ENCODE peak calls at places on chromosomes 1 and 21, in seven cellular contexts. One of them, this sample, is unnamed.
A peak's percentile ranks its signal among the peaks of the same experiment; 100 is the strongest.

GRCh38 chr1:203743101-203743501 is 21.9 kb upstream of the LAX1 start:
- DNase-seq in tibial nerve: no peak
- DNase-seq in astrocyte: no peak
- DNase-seq in A549: no peak
- DNase-seq in adrenal gland: no peak
- DNase-seq in HCT116: no peak
- DNase-seq in heart left ventricle: no peak
- DNase-seq in this sample: no peak

GRCh38 chr1:236875975-236876374 is 80.9 kb downstream of the MTR start:
- DNase-seq in tibial nerve: no peak
- DNase-seq in astrocyte: peak; percentile 1
- DNase-seq in A549: no peak
- DNase-seq in adrenal gland: no peak
- DNase-seq in HCT116: no peak
- DNase-seq in heart left ventricle: no peak
- DNase-seq in this sample: no peak

GRCh38 chr1:32965251-32965643 is 638 bp upstream of the RNF19B start:
- DNase-seq in tibial nerve: no peak
- DNase-seq in astrocyte: no peak
- DNase-seq in A549: no peak
- DNase-seq in adrenal gland: no peak
- DNase-seq in HCT116: no peak
- DNase-seq in heart left ventricle: no peak
- DNase-seq in this sample: no peak

GRCh38 chr1:36151845-36152203 is 2.5 kb upstream of the TRAPPC3 start:
- DNase-seq in tibial nerve: no peak
- DNase-seq in astrocyte: no peak
- DNase-seq in A549: no peak
- DNase-seq in adrenal gland: no peak
- DNase-seq in HCT116: no peak
- DNase-seq in heart left ventricle: peak; percentile 57
- DNase-seq in this sample: no peak

GRCh38 chr1:205936846-205937707 is 6.2 kb downstream of the SLC26A9 start:
- DNase-seq in tibial nerve: no peak
- DNase-seq in astrocyte: peak; percentile 82
- DNase-seq in A549: peak; percentile 50
- DNase-seq in adrenal gland: no peak
- DNase-seq in HCT116: no peak
- DNase-seq in heart left ventricle: no peak
- DNase-seq in this sample: no peak

GRCh38 chr1:2962061-2962460 is 59.2 kb upstream of the ACTRT2 start:
- DNase-seq in tibial nerve: no peak
- DNase-seq in astrocyte: no peak
- DNase-seq in A549: no peak
- DNase-seq in adrenal gland: no peak
- DNase-seq in HCT116: no peak
- DNase-seq in heart left ventricle: no peak
- DNase-seq in this sample: no peak

GRCh38 chr1:202162049-202162417 is 1.6 kb upstream of the PTPN7 start:
- DNase-seq in tibial nerve: no peak
- DNase-seq in astrocyte: no peak
- DNase-seq in A549: no peak
- DNase-seq in adrenal gland: no peak
- DNase-seq in HCT116: no peak
- DNase-seq in heart left ventricle: no peak
- DNase-seq in this sample: no peak

GRCh38 chr1:66532798-66533783 is 862 bp upstream of the SGIP1 start:
- DNase-seq in tibial nerve: no peak
- DNase-seq in astrocyte: peak; percentile 86
- DNase-seq in A549: no peak
- DNase-seq in adrenal gland: no peak
- DNase-seq in HCT116: no peak
- DNase-seq in heart left ventricle: peak; percentile 54
- DNase-seq in this sample: no peak

GRCh38 chr1:204074274-204075115 is 1.6 kb downstream of the SOX13 start:
- DNase-seq in tibial nerve: no peak
- DNase-seq in astrocyte: peak; percentile 55
- DNase-seq in A549: peak; percentile 58
- DNase-seq in adrenal gland: peak; percentile 80
- DNase-seq in HCT116: no peak
- DNase-seq in heart left ventricle: peak; percentile 80
- DNase-seq in this sample: peak; percentile 54

GRCh38 chr1:171434717-171435346 is 50.5 kb upstream of the PRRC2C start:
- DNase-seq in tibial nerve: no peak
- DNase-seq in astrocyte: peak; percentile 91
- DNase-seq in A549: peak; percentile 10
- DNase-seq in adrenal gland: no peak
- DNase-seq in HCT116: no peak
- DNase-seq in heart left ventricle: no peak
- DNase-seq in this sample: peak; percentile 91

GRCh38 chr1:172345077-172345476 is 75.4 kb upstream of the C1orf105 start:
- DNase-seq in tibial nerve: no peak
- DNase-seq in astrocyte: no peak
- DNase-seq in A549: no peak
- DNase-seq in adrenal gland: no peak
- DNase-seq in HCT116: no peak
- DNase-seq in heart left ventricle: no peak
- DNase-seq in this sample: no peak

GRCh38 chr21:32325706-32326105 is 27.1 kb downstream of the MRAP start:
- DNase-seq in tibial nerve: no peak
- DNase-seq in astrocyte: no peak
- DNase-seq in A549: no peak
- DNase-seq in adrenal gland: no peak
- DNase-seq in HCT116: no peak
- DNase-seq in heart left ventricle: no peak
- DNase-seq in this sample: no peak

GRCh38 chr1:154352581-154353459 is 27.5 kb downstream of the ATP8B2 start:
- DNase-seq in tibial nerve: no peak
- DNase-seq in astrocyte: peak; percentile 39
- DNase-seq in A549: no peak
- DNase-seq in adrenal gland: peak; percentile 60
- DNase-seq in HCT116: no peak
- DNase-seq in heart left ventricle: peak; percentile 34
- DNase-seq in this sample: no peak

GRCh38 chr1:154420172-154420571 is 15.0 kb downstream of the IL6R start:
- DNase-seq in tibial nerve: peak; percentile 88
- DNase-seq in astrocyte: peak; percentile 80
- DNase-seq in A549: peak; percentile 80
- DNase-seq in adrenal gland: peak; percentile 97
- DNase-seq in HCT116: no peak
- DNase-seq in heart left ventricle: peak; percentile 84
- DNase-seq in this sample: peak; percentile 41

GRCh38 chr1:214808845-214809460 is 206.0 kb downstream of the CENPF start:
- DNase-seq in tibial nerve: no peak
- DNase-seq in astrocyte: peak; percentile 24
- DNase-seq in A549: no peak
- DNase-seq in adrenal gland: no peak
- DNase-seq in HCT116: peak; percentile 22
- DNase-seq in heart left ventricle: no peak
- DNase-seq in this sample: peak; percentile 9

GRCh38 chr1:204683284-204684205 is 2.0 kb downstream of the LRRN2 start:
- DNase-seq in tibial nerve: no peak
- DNase-seq in astrocyte: no peak
- DNase-seq in A549: no peak
- DNase-seq in adrenal gland: no peak
- DNase-seq in HCT116: no peak
- DNase-seq in heart left ventricle: no peak
- DNase-seq in this sample: no peak

GRCh38 chr1:245512980-245513578 is 358.3 kb downstream of the KIF26B start:
- DNase-seq in tibial nerve: no peak
- DNase-seq in astrocyte: no peak
- DNase-seq in A549: no peak
- DNase-seq in adrenal gland: no peak
- DNase-seq in HCT116: no peak
- DNase-seq in heart left ventricle: no peak
- DNase-seq in this sample: no peak

GRCh38 chr1:16386454-16387113 is 19.5 kb downstream of the SZRD1 start:
- DNase-seq in tibial nerve: no peak
- DNase-seq in astrocyte: peak; percentile 79
- DNase-seq in A549: peak; percentile 48
- DNase-seq in adrenal gland: peak; percentile 87
- DNase-seq in HCT116: no peak
- DNase-seq in heart left ventricle: no peak
- DNase-seq in this sample: peak; percentile 74

GRCh38 chr21:40047993-40048730 is 180.9 kb downstream of the PCP4 start:
- DNase-seq in tibial nerve: no peak
- DNase-seq in astrocyte: peak; percentile 18
- DNase-seq in A549: no peak
- DNase-seq in adrenal gland: peak; percentile 83
- DNase-seq in HCT116: no peak
- DNase-seq in heart left ventricle: no peak
- DNase-seq in this sample: peak; percentile 19

GRCh38 chr1:68442822-68443556 is 6.8 kb downstream of the RPE65 start:
- DNase-seq in tibial nerve: no peak
- DNase-seq in astrocyte: peak; percentile 46
- DNase-seq in A549: peak; percentile 31
- DNase-seq in adrenal gland: peak; percentile 44
- DNase-seq in HCT116: peak; percentile 43
- DNase-seq in heart left ventricle: no peak
- DNase-seq in this sample: peak; percentile 85

GRCh38 chr1:178011101-178011828 is 41.4 kb upstream of the SEC16B start:
- DNase-seq in tibial nerve: no peak
- DNase-seq in astrocyte: peak; percentile 71
- DNase-seq in A549: peak; percentile 55
- DNase-seq in adrenal gland: peak; percentile 18
- DNase-seq in HCT116: peak; percentile 55
- DNase-seq in heart left ventricle: no peak
- DNase-seq in this sample: peak; percentile 91

GRCh38 chr1:39564941-39565340 is 11.6 kb downstream of the PABPC4 start:
- DNase-seq in tibial nerve: no peak
- DNase-seq in astrocyte: no peak
- DNase-seq in A549: no peak
- DNase-seq in adrenal gland: no peak
- DNase-seq in HCT116: no peak
- DNase-seq in heart left ventricle: no peak
- DNase-seq in this sample: no peak

GRCh38 chr1:39564340-39564739 is 12.2 kb downstream of the PABPC4 start:
- DNase-seq in tibial nerve: no peak
- DNase-seq in astrocyte: no peak
- DNase-seq in A549: no peak
- DNase-seq in adrenal gland: no peak
- DNase-seq in HCT116: no peak
- DNase-seq in heart left ventricle: no peak
- DNase-seq in this sample: no peak

GRCh38 chr1:39568208-39568607 is 8.4 kb downstream of the PABPC4 start:
- DNase-seq in tibial nerve: no peak
- DNase-seq in astrocyte: no peak
- DNase-seq in A549: no peak
- DNase-seq in adrenal gland: no peak
- DNase-seq in HCT116: no peak
- DNase-seq in heart left ventricle: no peak
- DNase-seq in this sample: no peak

GRCh38 chr1:39567302-39567701 is 9.3 kb downstream of the PABPC4 start:
- DNase-seq in tibial nerve: no peak
- DNase-seq in astrocyte: no peak
- DNase-seq in A549: no peak
- DNase-seq in adrenal gland: no peak
- DNase-seq in HCT116: no peak
- DNase-seq in heart left ventricle: no peak
- DNase-seq in this sample: no peak

GRCh38 chr1:39566441-39567137 is 10.0 kb downstream of the PABPC4 start:
- DNase-seq in tibial nerve: no peak
- DNase-seq in astrocyte: no peak
- DNase-seq in A549: no peak
- DNase-seq in adrenal gland: peak; percentile 42
- DNase-seq in HCT116: no peak
- DNase-seq in heart left ventricle: no peak
- DNase-seq in this sample: no peak
- H3K4me1 ChIP-seq in tibial nerve: no peaks in the 10 kb centered on the region
- H3K4me1 ChIP-seq in astrocyte: no peaks in the 10 kb centered on the region
- H3K4me1 ChIP-seq in A549: peaks cover 7% of the 10 kb centered on the region
- H3K4me1 ChIP-seq in adrenal gland: peaks cover 12% of the 10 kb centered on the region
- H3K4me1 ChIP-seq in HCT116: no peaks in the 10 kb centered on the region
- H3K4me1 ChIP-seq in heart left ventricle: no peaks in the 10 kb centered on the region
- H3K4me1 ChIP-seq in this sample: no peaks in the 10 kb centered on the region

DNA sequence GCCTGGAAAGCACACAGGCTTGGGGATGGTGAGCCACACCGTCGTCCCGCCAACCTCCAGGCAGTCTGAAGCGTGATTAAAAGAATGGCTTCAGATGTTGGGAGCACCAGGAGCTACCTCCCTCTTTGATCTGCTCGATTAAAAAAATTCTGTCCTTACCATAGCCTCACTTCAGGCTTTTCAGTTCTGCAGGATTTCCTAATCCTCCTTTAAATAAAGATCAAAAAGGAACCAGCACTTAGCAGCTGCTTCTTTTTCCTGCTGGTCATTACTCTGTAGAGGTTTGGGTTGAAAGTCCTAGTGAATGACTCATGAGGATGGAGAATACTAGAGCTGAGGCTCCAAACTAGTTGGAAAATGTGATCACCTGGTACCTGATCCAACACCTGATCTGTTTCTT is 71.9 kb upstream of the C1orf174 start:
- DNase-seq in tibial nerve: no peak
- DNase-seq in astrocyte: no peak
- DNase-seq in A549: no peak
- DNase-seq in adrenal gland: no peak
- DNase-seq in HCT116: no peak
- DNase-seq in heart left ventricle: no peak
- DNase-seq in this sample: no peak
- H3K27ac ChIP-seq in tibial nerve: no peak overlapping the region
- H3K27ac ChIP-seq in astrocyte: no peak overlapping the region
- H3K27ac ChIP-seq in A549: no peak overlapping the region
- H3K27ac ChIP-seq in adrenal gland: no peak overlapping the region
- H3K27ac ChIP-seq in HCT116: no peak overlapping the region
- H3K27ac ChIP-seq in heart left ventricle: no peak overlapping the region
- H3K27ac ChIP-seq in this sample: no peak overlapping the region

GRCh38 chr1:15288173-15288926 is 41.3 kb downstream of the FHAD1 start:
- DNase-seq in tibial nerve: no peak
- DNase-seq in astrocyte: no peak
- DNase-seq in A549: no peak
- DNase-seq in adrenal gland: no peak
- DNase-seq in HCT116: no peak
- DNase-seq in heart left ventricle: no peak
- DNase-seq in this sample: no peak
- TF ChIP-seq CTCF in tibial nerve: no peak
- TF ChIP-seq CTCF in astrocyte: no peak
- TF ChIP-seq CTCF in A549: no peak
- TF ChIP-seq CTCF in adrenal gland: no peak
- TF ChIP-seq CTCF in HCT116: no peak
- TF ChIP-seq CTCF in heart left ventricle: no peak
- TF ChIP-seq CTCF in this sample: peak; percentile 40

DNA sequence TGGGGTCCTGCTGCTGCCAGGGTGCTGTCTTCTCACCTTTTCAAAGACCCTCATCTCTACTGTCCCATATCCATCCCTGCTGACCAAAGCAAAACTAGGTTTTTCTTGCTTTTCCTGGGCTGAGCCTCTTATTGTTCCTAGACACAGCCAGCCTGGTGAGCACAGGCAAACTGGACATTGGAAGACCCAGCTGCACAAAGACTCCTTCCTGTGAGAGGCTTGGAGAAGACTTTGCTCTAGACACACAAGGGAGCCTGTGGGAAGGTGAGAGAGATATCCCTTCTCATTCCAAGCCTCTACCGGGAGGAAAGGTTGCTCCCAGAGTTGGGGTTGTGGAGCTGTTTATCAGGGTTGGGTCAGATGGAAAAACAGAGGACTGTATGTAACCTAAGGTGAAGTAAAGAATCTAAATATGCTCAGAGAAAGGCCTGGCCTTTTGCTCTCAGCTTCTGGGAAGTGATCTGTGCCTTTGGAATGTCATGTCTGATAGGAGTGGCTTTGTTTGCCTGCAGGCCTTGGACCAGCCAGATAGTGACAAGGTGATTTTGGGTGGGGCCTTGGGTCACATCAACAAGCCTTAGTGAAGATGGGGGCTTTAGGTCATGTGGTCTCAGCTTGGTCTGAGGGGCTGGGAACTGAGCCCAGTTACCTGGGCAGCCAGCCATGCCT is 87.6 kb upstream of the RUNX1 start:
- DNase-seq in tibial nerve: no peak
- DNase-seq in astrocyte: peak; percentile 91
- DNase-seq in A549: peak; percentile 18
- DNase-seq in adrenal gland: peak; percentile 24
- DNase-seq in HCT116: peak; percentile 72
- DNase-seq in heart left ventricle: no peak
- DNase-seq in this sample: peak; percentile 88
- H3K4me1 ChIP-seq in tibial nerve: no peaks in the 10 kb centered on the region
- H3K4me1 ChIP-seq in astrocyte: peaks cover 35% of the 10 kb centered on the region
- H3K4me1 ChIP-seq in A549: peaks cover 14% of the 10 kb centered on the region
- H3K4me1 ChIP-seq in adrenal gland: no peaks in the 10 kb centered on the region
- H3K4me1 ChIP-seq in HCT116: peaks cover 38% of the 10 kb centered on the region
- H3K4me1 ChIP-seq in heart left ventricle: peaks cover 11% of the 10 kb centered on the region
- H3K4me1 ChIP-seq in this sample: peaks cover 35% of the 10 kb centered on the region

This sample was measured in foreskin keratinocyte.